ENCODE peak calls at places on chromosomes 11 and 22, in six cellular contexts. D is non-pigmented ciliary epithelial cell, Y is Calu3, K is GM04504, T is heart left ventricle, G is HS-5. Z is an unnamed sample.

GRCh38 chr11:46338636-46338987 is 8.7 kb upstream of the DGKZ start:
- DNase-seq in D (no peak), Y (no peak), K (no peak), T (no peak), G (no peak), Z (no peak)

GRCh38 chr11:111331711-111332479 is 33.5 kb downstream of the POU2AF3 start:
- DNase-seq in D (no peak), Y (no peak), K (no peak), T (no peak), G (no peak), Z (no peak)

GRCh38 chr11:95254139-95254704 is 23.2 kb upstream of the SESN3 start:
- DNase-seq in D (peak), Y (peak), K (peak), T (peak), G (peak), Z (peak)

GRCh38 chr11:96037267-96037990 is 113.5 kb upstream of the MTMR2 start:
- DNase-seq in D (no peak), Y (peak), K (peak), T (no peak), G (no peak), Z (no peak)

GRCh38 chr11:2142762-2143202 is 3.6 kb upstream of the IGF2 start:
- DNase-seq in D (no peak), Y (no peak), K (no peak), T (no peak), G (peak), Z (no peak)

GRCh38 chr11:36258730-36259360 is 30.4 kb downstream of the COMMD9 start:
- DNase-seq in D (peak), Y (peak), K (peak), T (peak), G (no peak), Z (peak)

GRCh38 chr22:48553694-48554308 is 1273.9 kb downstream of the BRD1 start:
- DNase-seq in D (no peak), Y (no peak), K (no peak), T (no peak), G (no peak), Z (no peak)

GRCh38 chr22:31646186-31647019 is 15.6 kb downstream of the PISD start:
- DNase-seq in D (peak), Y (peak), K (peak), T (no peak), G (peak), Z (no peak)

GRCh38 chr11:71500601-71501021 is 26.5 kb upstream of the KRTAP5-7 start:
- DNase-seq in D (no peak), Y (peak), K (no peak), T (peak), G (no peak), Z (no peak)

GRCh38 chr11:45280449-45280848 is 5.7 kb downstream of the SYT13 start:
- DNase-seq in D (no peak), Y (no peak), K (no peak), T (no peak), G (no peak), Z (no peak)

GRCh38 chr11:20363149-20363499 is 390 bp upstream of the HTATIP2 start:
- DNase-seq in D (no peak), Y (no peak), K (no peak), T (no peak), G (no peak), Z (no peak)

GRCh38 chr11:21323617-21324016 is 654.2 kb downstream of the NELL1 start:
- DNase-seq in D (no peak), Y (no peak), K (no peak), T (no peak), G (no peak), Z (peak)

GRCh38 chr11:78535920-78536319 is 38.7 kb downstream of the NARS2 start:
- DNase-seq in D (peak), Y (no peak), K (no peak), T (no peak), G (no peak), Z (no peak)

GRCh38 chr11:43518407-43519165 is 159.9 kb downstream of the TTC17 start:
- DNase-seq in D (peak), Y (no peak), K (no peak), T (no peak), G (no peak), Z (no peak)

GRCh38 chr11:44275961-44276550 is 33.9 kb downstream of the ALX4 start:
- DNase-seq in D (no peak), Y (no peak), K (no peak), T (no peak), G (no peak), Z (no peak)

GRCh38 chr22:28075260-28075981 is 156.4 kb upstream of the PITPNB start:
- DNase-seq in D (peak), Y (peak), K (peak), T (peak), G (peak), Z (peak)

GRCh38 chr22:27509132-27509920 is 292.2 kb downstream of the MN1 start:
- DNase-seq in D (no peak), Y (no peak), K (no peak), T (no peak), G (no peak), Z (no peak)

GRCh38 chr22:40009231-40009769 is 14.5 kb downstream of the FAM83F start:
- DNase-seq in D (no peak), Y (no peak), K (no peak), T (no peak), G (no peak), Z (peak)

GRCh38 chr11:9726313-9727022 is 62.6 kb downstream of the SWAP70 start:
- DNase-seq in D (peak), Y (peak), K (peak), T (no peak), G (peak), Z (no peak)

GRCh38 chr22:22187299-22187698 is 57.3 kb upstream of the VPREB1 start:
- DNase-seq in D (no peak), Y (no peak), K (no peak), T (no peak), G (no peak), Z (no peak)

GRCh38 chr11:24932110-24933000 is 435.5 kb downstream of the LUZP2 start:
- DNase-seq in D (no peak), Y (no peak), K (no peak), T (no peak), G (no peak), Z (peak)

GRCh38 chr22:37260939-37261338 is 16.9 kb upstream of the RAC2 start:
- DNase-seq in D (no peak), Y (peak), K (no peak), T (peak), G (no peak), Z (peak)

GRCh38 chr11:66268953-66269906 is 791 bp downstream of the RAB1B start:
- DNase-seq in D (no peak), Y (peak), K (no peak), T (no peak), G (no peak), Z (peak)

GRCh38 chr22:44181033-44181911 is 547 bp downstream of the PARVG start:
- DNase-seq in D (no peak), Y (no peak), K (no peak), T (no peak), G (no peak), Z (no peak)

GRCh38 chr11:9046376-9046775 is 42.6 kb upstream of the NRIP3 start:
- DNase-seq in D (no peak), Y (no peak), K (no peak), T (no peak), G (no peak), Z (no peak)

GRCh38 chr11:109808569-109808968 is 284.6 kb upstream of the ZC3H12C start:
- DNase-seq in D (peak), Y (no peak), K (no peak), T (no peak), G (no peak), Z (no peak)

GRCh38 chr11:76233936-76234703 is 27.8 kb upstream of the WNT11 start:
- DNase-seq in D (peak), Y (peak), K (no peak), T (peak), G (no peak), Z (peak)